ENCODE peak calls at places on chromosomes 5 and 9, in six cellular contexts. H is tibial artery, E is ovary, N is EL, Z is NCI-H510A treated with DMSO at 0.1 percent for 48 hours, W is hypothalamus. J is an unnamed sample.

GRCh38 chr5:176694146-176694545 is 46.9 kb downstream of the TSPAN17 start:
- DNase-seq in H (no peak), Z (no peak), E (no peak), W (no peak), N (no peak), J (no peak)

GRCh38 chr5:57532513-57533497 is 50.2 kb upstream of the ACTBL2 start:
- DNase-seq in Z (no peak), E (no peak), N (peak; percentile 54), H (no peak), W (no peak), J (peak; percentile 11)

GRCh38 chr9:16131269-16131668 is 578.4 kb downstream of the CCDC171 start:
- DNase-seq in Z (no peak), W (no peak), E (no peak), H (no peak), N (peak; percentile 59), J (no peak)

GRCh38 chr5:149559712-149560111 is 8.5 kb upstream of the CSNK1A1 start:
- DNase-seq in W (no peak), Z (no peak), H (no peak), N (peak; percentile 44), E (no peak), J (no peak)

GRCh38 chr5:82387041-82387818 is 109.1 kb upstream of the RPS23 start:
- DNase-seq in H (no peak), W (no peak), N (peak; percentile 24), Z (peak; percentile 56), E (no peak), J (no peak)

GRCh38 chr5:145471026-145471425 is 364.1 kb downstream of the PRELID2 start:
- DNase-seq in H (no peak), E (no peak), N (no peak), W (no peak), Z (no peak), J (no peak)

GRCh38 chr5:88145205-88145602 is 123.4 kb downstream of the TMEM161B start:
- DNase-seq in H (peak; percentile 22), N (no peak), W (peak; percentile 24), Z (no peak), E (no peak), J (no peak)

GRCh38 chr9:126417007-126417406 is 90.4 kb downstream of the MVB12B start:
- DNase-seq in H (no peak), N (no peak), Z (peak; percentile 92), W (no peak), E (no peak), J (no peak)

GRCh38 chr5:67173959-67174358 is 22.6 kb downstream of the CD180 start:
- DNase-seq in Z (no peak), N (no peak), H (no peak), W (no peak), E (no peak), J (no peak)

J was measured in H54.